ENCODE peak calls at places on chromosomes 1 and 21, in six cellular contexts. L, I, D, Z, J and U are unnamed samples. For H3K4me1, the result is how much of the 10 kb centered on the place peaks cover.

GRCh38 chr1:116356673-116357072 is 16.4 kb upstream of the ATP1A1 start:
- DNase-seq in L (no peak), J (no peak), Z (no peak), D (no peak), I (no peak), U (no peak)

GRCh38 chr1:153652795-153653507 is 5.6 kb upstream of the SNAPIN start:
- DNase-seq in L (no peak), J (no peak), Z (no peak), D (no peak), I (no peak), U (no peak)

GRCh38 chr1:108897865-108898720 is 21.3 kb downstream of the GPSM2 start:
- DNase-seq in D (no peak), Z (peak), J (no peak), I (no peak), L (no peak), U (no peak)

GRCh38 chr1:202589190-202589680 is 121.0 kb downstream of the SYT2 start:
- DNase-seq in Z (peak), L (peak), D (no peak), J (peak), I (peak), U (peak)

GRCh38 chr21:33543505-33544129 is 779 bp downstream of the SON start:
- DNase-seq in L (no peak), Z (peak), I (peak), J (peak), D (no peak), U (no peak)

GRCh38 chr1:35560256-35561225 is 2.9 kb downstream of the NCDN start:
- DNase-seq in L (no peak), Z (no peak), J (peak), I (no peak), D (no peak), U (peak)

GRCh38 chr1:24857528-24858133 is 72.4 kb downstream of the RUNX3 start:
- DNase-seq in I (no peak), J (no peak), Z (peak), L (no peak), D (no peak), U (no peak)

GRCh38 chr1:243264718-243265117 is 8.9 kb downstream of the SDCCAG8 start:
- DNase-seq in L (no peak), I (no peak), D (no peak), Z (no peak), J (no peak), U (no peak)

GRCh38 chr21:46035809-46036695 is 54.5 kb downstream of the COL6A1 start:
- DNase-seq in Z (no peak), J (peak), L (no peak), D (no peak), I (no peak), U (peak)

GRCh38 chr1:84407524-84408318 is 9.4 kb downstream of the DNASE2B start:
- DNase-seq in D (no peak), Z (no peak), J (no peak), I (no peak), L (no peak), U (no peak)

GRCh38 chr1:192489748-192490147 is 85.8 kb upstream of the RGS1 start:
- DNase-seq in D (no peak), Z (peak), I (peak), L (no peak), J (peak), U (peak)

GRCh38 chr1:232628335-232629214 is 1.4 kb downstream of the SIPA1L2 start:
- DNase-seq in Z (peak), I (no peak), L (no peak), D (no peak), J (no peak), U (no peak)

GRCh38 chr21:16891821-16892220 is 621.0 kb upstream of the CXADR start:
- DNase-seq in J (no peak), L (no peak), Z (no peak), I (no peak), D (no peak), U (no peak)

GRCh38 chr1:84386716-84387479 is 11.4 kb upstream of the DNASE2B start:
- DNase-seq in I (no peak), D (no peak), J (no peak), Z (no peak), L (no peak), U (no peak)

GRCh38 chr21:14438204-14438603 is 55.3 kb upstream of the HSPA13 start:
- DNase-seq in I (no peak), J (no peak), Z (no peak), D (no peak), L (no peak), U (no peak)

GRCh38 chr1:198253668-198254067 is 96.9 kb downstream of the NEK7 start:
- DNase-seq in J (no peak), D (no peak), I (peak), L (no peak), Z (peak), U (peak)

GRCh38 chr1:231958448-231958847 is 331.9 kb downstream of the DISC1 start:
- DNase-seq in J (no peak), Z (no peak), D (no peak), I (no peak), L (no peak), U (no peak)

GRCh38 chr1:235642021-235642942 is 7.3 kb downstream of the GNG4 start:
- DNase-seq in D (no peak), J (no peak), I (no peak), L (no peak), Z (peak), U (no peak)

GRCh38 chr1:1371354-1371740 is 3.7 kb downstream of the AURKAIP1 start:
- DNase-seq in D (no peak), I (no peak), J (no peak), Z (no peak), L (no peak), U (no peak)

GRCh38 chr1:73887412-73887811 is 310.6 kb downstream of the LRRIQ3 start:
- DNase-seq in I (no peak), L (no peak), J (no peak), D (no peak), Z (no peak), U (peak)

GRCh38 chr21:42343963-42344510 is 6.8 kb downstream of the TFF2 start:
- DNase-seq in D (no peak), I (no peak), Z (no peak), L (no peak), J (no peak), U (no peak)

GRCh38 chr1:204617256-204618147 is 68.0 kb downstream of the LRRN2 start:
- DNase-seq in L (no peak), D (no peak), Z (no peak), I (no peak), J (no peak), U (no peak)

GRCh38 chr1:248825136-248825535 is 579 bp downstream of the SH3BP5L start:
- DNase-seq in D (no peak), I (no peak), Z (no peak), J (no peak), L (no peak), U (no peak)

GRCh38 chr1:68317543-68317942 is 85.2 kb upstream of the WLS start:
- DNase-seq in J (no peak), Z (no peak), D (no peak), I (no peak), L (no peak), U (no peak)

GRCh38 chr21:40011371-40011770 is 144.1 kb downstream of the PCP4 start:
- DNase-seq in I (no peak), J (no peak), L (no peak), D (no peak), Z (no peak), U (no peak)

GRCh38 chr21:41504030-41504429 is 3.9 kb downstream of the TMPRSS2 start:
- DNase-seq in I (no peak), D (no peak), Z (no peak), L (no peak), J (no peak), U (no peak)

GRCh38 chr1:237115035-237115434 is 73.1 kb downstream of the RYR2 start:
- DNase-seq in I (no peak), D (no peak), L (no peak), J (no peak), Z (no peak), U (no peak)

GRCh38 chr1:226748306-226748705 is 9.2 kb upstream of the ITPKB start:
- DNase-seq in L (no peak), J (no peak), D (no peak), Z (no peak), I (no peak), U (no peak)

GRCh38 chr1:53591924-53592323 is 132.7 kb downstream of the DMRTB1 start:
- DNase-seq in J (no peak), I (no peak), Z (no peak), D (no peak), L (no peak), U (no peak)

GRCh38 chr1:147748687-147749350 is 11.6 kb downstream of the GJA5 start:
- DNase-seq in J (no peak), Z (no peak), L (no peak), D (no peak), I (no peak), U (peak)

GRCh38 chr1:14668448-14669029 is 70.1 kb downstream of the KAZN start:
- DNase-seq in J (no peak), Z (peak), L (no peak), D (no peak), I (no peak), U (no peak)

GRCh38 chr1:77354996-77355395 is 73.2 kb downstream of the AK5 start:
- DNase-seq in Z (no peak), J (no peak), D (no peak), I (no peak), L (no peak), U (no peak)

GRCh38 chr1:54289061-54289938 is 89.3 kb downstream of the MRPL37 start:
- DNase-seq in I (no peak), J (no peak), Z (no peak), L (no peak), D (no peak), U (no peak)

GRCh38 chr1:183633676-183634343 is 1.8 kb downstream of the ARPC5 start:
- DNase-seq in L (peak), I (no peak), Z (peak), J (no peak), D (no peak), U (no peak)

GRCh38 chr1:95236784-95237575 is 3.0 kb downstream of the RWDD3 start:
- DNase-seq in D (no peak), J (no peak), L (no peak), I (no peak), Z (no peak), U (no peak)

DNA sequence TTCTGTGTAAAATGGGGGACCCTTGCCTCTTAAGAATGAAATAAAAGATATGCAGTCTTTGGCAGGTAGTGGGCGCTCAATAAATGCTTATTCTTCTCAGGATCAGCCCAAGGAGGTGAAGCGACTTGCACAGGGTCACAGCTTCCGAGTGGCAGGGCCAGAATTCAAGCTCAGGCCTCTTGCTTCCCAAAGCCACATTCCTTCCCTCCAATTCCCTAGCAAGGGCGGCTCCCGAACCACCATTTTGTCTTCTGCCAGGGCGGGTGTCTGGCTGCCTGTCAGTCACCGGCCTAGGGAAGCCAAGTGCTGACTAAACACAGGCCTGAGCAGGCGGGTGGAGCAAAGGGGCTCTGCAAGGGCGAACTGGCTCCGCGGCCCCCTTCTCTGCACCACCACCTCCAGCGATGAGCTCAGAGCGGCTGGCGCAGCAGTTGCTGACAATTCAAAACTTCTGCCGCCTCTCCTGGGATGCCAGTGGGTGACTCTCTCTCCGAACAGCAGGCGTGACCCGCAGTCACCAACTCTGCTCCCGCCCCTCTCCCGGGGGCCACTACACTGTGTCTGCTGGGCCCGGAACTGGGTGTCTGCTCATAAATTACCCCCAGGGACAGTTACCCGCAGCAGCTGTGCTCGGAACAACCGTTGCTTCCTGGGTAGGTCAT is 10.8 kb downstream of the GPR3 start:
- DNase-seq in I (no peak), L (no peak), D (no peak), J (peak), Z (peak), U (peak)
- H3K4me3 ChIP-seq in I (no peak), L (no peak), D (peak), J (no peak), Z (peak), U (no peak)

GRCh38 chr1:47991698-47992097 is 5.5 kb downstream of the TRABD2B start:
- DNase-seq in L (no peak), D (no peak), Z (no peak), J (no peak), I (no peak), U (no peak)
- H3K4me1 ChIP-seq in L (under half), D (half or more), Z (under half), J (under half), I (under half), U (under half)

DNA sequence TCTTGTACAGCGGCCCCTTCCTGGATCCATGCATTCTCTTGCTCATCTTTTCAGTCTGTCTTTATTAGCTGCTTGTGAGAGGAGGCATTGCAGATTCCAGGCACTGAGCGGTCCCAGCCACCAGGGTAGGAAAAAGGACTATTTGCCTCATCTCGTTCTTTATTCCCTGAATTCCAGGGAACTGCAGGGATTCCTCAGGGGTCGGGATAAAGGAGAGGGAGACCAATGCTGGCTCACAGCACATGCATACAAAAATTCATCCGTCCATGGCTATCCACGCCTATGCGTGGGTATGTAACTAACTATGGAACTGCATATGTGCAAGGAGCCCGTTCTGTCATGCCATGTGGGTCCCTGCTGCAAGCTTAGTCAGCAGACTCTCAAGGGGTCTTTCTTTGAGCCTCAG is 879 bp upstream of the PLPPR5 start:
- DNase-seq in Z (no peak), D (no peak), J (no peak), L (no peak), I (no peak), U (no peak)
- TF ChIP-seq CTCF in Z (no peak), D (no peak), J (no peak), L (no peak), I (no peak), U (no peak)

GRCh38 chr1:21174638-21175323 is 1.9 kb downstream of the EIF4G3 start:
- DNase-seq in I (no peak), Z (no peak), L (no peak), J (no peak), D (no peak), U (no peak)
- H3K4me3 ChIP-seq in I (peak), Z (peak), L (peak), J (peak), D (peak), U (peak)

DNA sequence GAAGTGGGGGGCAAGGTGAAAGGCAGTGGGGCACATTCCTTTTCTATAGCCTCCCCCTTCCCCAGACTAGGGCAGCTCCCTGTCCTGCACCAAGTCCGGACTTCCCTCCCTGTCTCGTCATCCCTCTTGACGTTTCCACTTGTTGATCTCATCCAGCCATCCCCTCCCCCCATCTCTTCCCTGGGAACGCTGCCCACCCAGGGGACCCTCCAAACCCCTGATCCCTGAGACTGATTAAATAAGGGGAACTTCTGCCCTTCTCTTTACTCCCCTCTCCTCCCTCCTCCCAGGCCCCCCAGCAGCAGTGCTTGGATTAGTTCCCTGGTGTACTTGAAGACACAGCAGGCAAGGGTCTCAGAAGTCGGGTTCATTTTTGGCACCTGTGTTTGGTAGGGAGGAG is 10.9 kb downstream of the VANGL2 start:
- DNase-seq in Z (no peak), D (no peak), I (no peak), L (no peak), J (no peak), U (no peak)
- H3K4me1 ChIP-seq in Z (under half), D (half or more), I (under half), L (under half), J (under half), U (under half)

GRCh38 chr21:29854795-29855194 is 85.0 kb downstream of the GRIK1 start:
- DNase-seq in D (no peak), I (no peak), L (no peak), Z (no peak), J (no peak), U (no peak)

GRCh38 chr21:29843818-29844217 is 96.0 kb downstream of the GRIK1 start:
- DNase-seq in L (no peak), I (no peak), Z (no peak), D (no peak), J (no peak), U (no peak)

GRCh38 chr21:29851611-29852010 is 88.2 kb downstream of the GRIK1 start:
- DNase-seq in J (no peak), D (no peak), Z (no peak), L (no peak), I (no peak), U (no peak)

DNA sequence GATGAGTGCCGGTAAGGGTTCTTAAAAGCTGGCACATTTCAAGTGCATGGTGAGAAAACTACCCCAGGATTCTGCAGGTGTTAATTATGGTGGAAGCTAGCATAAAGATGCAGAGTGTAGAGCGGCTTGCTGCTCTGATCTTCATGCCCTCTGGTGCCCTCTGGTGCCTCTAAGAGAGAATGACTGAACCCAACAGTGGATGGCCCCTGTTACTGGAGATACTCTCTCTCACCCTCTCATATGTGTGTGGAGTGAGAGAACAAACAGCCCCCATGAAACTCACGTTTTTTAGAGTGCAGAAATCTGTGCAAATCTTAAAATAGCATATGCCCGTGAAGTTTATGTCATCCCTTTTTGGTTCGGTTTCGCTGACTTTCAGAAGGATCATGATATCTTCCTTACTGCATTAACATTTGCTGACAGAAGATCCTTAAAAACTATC is 90.0 kb downstream of the GRIK1 start:
- DNase-seq in J (no peak), I (no peak), Z (peak), D (no peak), L (peak), U (peak)
- TF ChIP-seq CTCF in J (peak), I (peak), Z (peak), D (no peak), L (peak), U (peak)

DNA sequence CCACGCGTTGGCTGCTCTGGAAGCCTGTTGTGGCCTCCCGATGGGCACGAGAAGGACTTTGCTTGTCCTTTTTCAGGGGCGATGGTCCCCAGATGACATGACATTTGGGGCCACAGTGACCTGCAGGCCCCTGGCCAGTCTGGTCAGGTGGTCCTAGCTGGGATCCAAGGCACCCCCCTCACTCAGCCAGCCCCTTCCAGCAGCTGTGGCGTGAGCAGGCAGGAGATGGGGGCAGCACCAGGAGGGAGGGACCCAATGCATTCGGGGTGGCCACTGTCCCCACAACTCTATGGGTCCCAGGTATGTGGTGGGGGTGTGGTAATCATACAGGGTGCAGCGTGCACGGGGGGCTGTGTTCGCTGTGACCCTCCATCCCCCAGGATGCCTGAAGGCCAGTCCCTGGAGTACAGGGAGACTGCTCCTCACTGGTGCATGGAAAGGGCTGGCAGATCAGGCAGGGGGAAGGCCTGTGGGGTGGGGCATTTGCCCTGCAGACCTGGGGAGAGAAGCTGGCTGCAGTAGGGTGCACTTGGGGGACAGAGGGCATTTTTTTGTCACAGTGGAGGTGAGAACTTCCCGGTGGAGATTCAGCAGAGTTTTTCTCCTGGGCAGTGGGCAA is 31.7 kb downstream of the WNT3A start:
- DNase-seq in I (peak), Z (no peak), D (no peak), L (no peak), J (no peak), U (no peak)
- H3K4me3 ChIP-seq in I (no peak), Z (no peak), D (no peak), L (no peak), J (no peak), U (no peak)